ENCODE peak calls at places on chromosomes 4 and X, in seven cellular contexts. K is endodermal cell, A is brain microvascular endothelial cell, W is left ventricle myocardium inferior, N is A673, E is tibial nerve, U is suprapubic skin. P is an unnamed sample.

GRCh38 chrX:1358793-1359476 is 22.4 kb downstream of the IL3RA start:
- DNase-seq in E (no peak), N (no peak), A (no peak), W (no peak), U (no peak), K (no peak), P (no peak)

GRCh38 chr4:15232725-15233597 is 194.9 kb upstream of the C1QTNF7 start:
- DNase-seq in K (no peak), N (no peak), W (no peak), U (no peak), E (no peak), A (peak; percentile 91), P (no peak)

GRCh38 chrX:45527834-45528233 is 327.2 kb upstream of the DIPK2B start:
- DNase-seq in W (no peak), A (no peak), E (no peak), U (no peak), K (no peak), N (no peak), P (no peak)

GRCh38 chr4:4865705-4866123 is 6.2 kb downstream of the MSX1 start:
- DNase-seq in U (no peak), N (no peak), W (no peak), K (no peak), A (no peak), E (no peak), P (no peak)

GRCh38 chr4:44713125-44713524 is 13.2 kb downstream of the GNPDA2 start:
- DNase-seq in K (no peak), A (no peak), E (no peak), W (no peak), U (no peak), N (no peak), P (no peak)

GRCh38 chrX:11329016-11329415 is 35.8 kb downstream of the AMELX start:
- DNase-seq in U (no peak), E (no peak), W (no peak), N (no peak), K (no peak), A (no peak), P (no peak)

GRCh38 chrX:41922125-41922521 is 1.2 kb downstream of the CASK start:
- DNase-seq in K (no peak), A (peak; percentile 40), U (no peak), E (peak; percentile 4), N (peak; percentile 48), W (no peak), P (no peak)

GRCh38 chr4:8141935-8142334 is 16.7 kb downstream of the ABLIM2 start:
- DNase-seq in K (no peak), N (no peak), E (no peak), U (no peak), W (peak; percentile 38), A (no peak), P (no peak)

DNA sequence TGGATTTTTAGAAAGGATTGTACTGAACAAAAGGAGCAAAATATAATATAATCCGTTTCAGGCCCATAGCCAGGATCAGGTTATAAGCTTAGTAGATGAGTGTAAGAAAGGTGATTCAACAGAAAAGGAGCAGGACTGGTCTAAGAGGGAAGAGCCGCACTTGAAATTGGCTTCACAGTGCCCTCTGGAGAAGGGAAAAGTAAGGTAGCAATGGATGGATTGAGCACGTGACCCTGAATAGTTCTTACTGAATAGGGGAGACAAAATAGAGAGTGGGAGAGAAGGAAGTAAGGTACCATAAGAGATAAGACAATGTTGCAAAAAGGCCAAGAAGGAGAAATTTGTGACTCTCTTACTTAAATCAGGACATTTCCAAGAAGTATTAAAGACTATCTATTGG is 15.6 kb downstream of the CXorf66 start:
- DNase-seq in E (no peak), N (no peak), K (no peak), U (no peak), A (no peak), W (no peak), P (no peak)
- TF ChIP-seq CTCF in E (no peak), N (no peak), K (peak; percentile 56), U (no peak), A (no peak), W (no peak), P (no peak)

DNA sequence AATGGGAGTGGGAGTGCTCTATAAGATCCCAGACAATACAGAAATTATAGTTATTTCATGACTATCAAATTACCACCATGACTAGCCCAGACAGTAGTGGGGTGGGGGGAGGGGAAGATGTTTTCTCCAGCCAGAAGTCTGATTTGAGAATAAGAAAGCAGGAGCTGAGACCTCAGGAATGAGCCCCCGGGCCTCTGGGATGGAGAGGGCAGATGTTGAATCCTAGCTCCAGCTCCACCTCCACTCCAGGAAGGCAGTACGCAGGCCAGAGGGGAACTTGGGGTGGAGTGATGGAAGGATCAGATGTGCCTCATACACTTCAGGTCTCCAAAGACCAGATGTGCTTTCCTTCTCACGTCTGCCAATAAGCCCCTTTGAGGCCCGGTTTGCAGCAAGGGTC is 28.0 kb downstream of the STARD8 start:
- DNase-seq in A (no peak), K (no peak), U (no peak), N (no peak), W (no peak), E (no peak), P (no peak)
- H3K27me3 ChIP-seq in A (no peaks in the 10 kb centered on the region), K (no peaks in the 10 kb centered on the region), U (no peaks in the 10 kb centered on the region), N (no peaks in the 10 kb centered on the region), W (no peaks in the 10 kb centered on the region), E (no peaks in the 10 kb centered on the region), P (no peaks in the 10 kb centered on the region)

GRCh38 chr4:86594559-86595425 is 677 bp downstream of the PTPN13 start:
- DNase-seq in E (peak; percentile 44), A (peak; percentile 78), N (peak; percentile 61), K (peak; percentile 72), W (peak; percentile 34), U (peak; percentile 80), P (peak; percentile 48)
- H3K4me3 ChIP-seq in E (peak overlapping the region; percentile 58), A (peak overlapping the region; percentile 80), N (peak overlapping the region; percentile 93), K (peak overlapping the region; percentile 96), W (peak overlapping the region; percentile 74), U (peak overlapping the region; percentile 95), P (peak overlapping the region; percentile 90)

GRCh38 chrX:8879750-8880149 is 78.6 kb upstream of the FAM9A start:
- DNase-seq in A (peak; percentile 6), E (peak; percentile 4), U (no peak), W (no peak), K (peak; percentile 76), N (peak; percentile 39), P (no peak)
- TF ChIP-seq CTCF in A (peak; percentile 81), E (peak; percentile 37), U (no peak), W (peak; percentile 42), K (peak; percentile 80), N (peak; percentile 71), P (peak; percentile 65)

DNA sequence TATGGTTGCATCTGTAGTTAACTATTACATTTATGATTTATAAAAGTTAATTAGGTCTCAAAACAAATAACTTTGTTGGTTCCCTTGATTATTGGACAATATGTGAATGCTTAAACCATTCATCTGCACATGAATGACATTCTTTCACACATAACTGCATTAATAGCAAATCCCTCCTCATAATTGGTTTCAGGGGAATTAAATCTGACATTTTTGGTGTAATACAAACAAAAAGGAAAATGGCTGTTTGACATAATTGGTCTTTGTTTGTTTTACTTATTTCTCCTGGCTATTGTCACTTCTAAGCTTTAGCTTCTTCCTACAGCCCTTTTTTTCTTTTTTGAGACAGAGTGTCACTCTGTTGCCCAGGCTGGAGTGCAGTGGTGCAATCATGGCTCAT is 71.9 kb downstream of the TBC1D9 start:
- DNase-seq in K (no peak), A (no peak), N (no peak), E (no peak), U (no peak), W (no peak), P (no peak)
- H3K27me3 ChIP-seq in K (no peaks in the 10 kb centered on the region), A (no peaks in the 10 kb centered on the region), N (no peaks in the 10 kb centered on the region), E (no peaks in the 10 kb centered on the region), U (no peaks in the 10 kb centered on the region), W (no peaks in the 10 kb centered on the region), P (no peaks in the 10 kb centered on the region)

GRCh38 chr4:1497189-1497801 is 91.1 kb upstream of the NKX1-1 start:
- DNase-seq in K (no peak), W (no peak), A (no peak), E (no peak), N (no peak), U (no peak), P (no peak)

GRCh38 chr4:1496116-1496642 is 89.9 kb upstream of the NKX1-1 start:
- DNase-seq in W (no peak), A (no peak), N (no peak), K (peak; percentile 24), U (peak; percentile 63), E (no peak), P (no peak)

GRCh38 chr4:1493540-1494287 is 87.5 kb upstream of the NKX1-1 start:
- DNase-seq in A (no peak), E (no peak), U (no peak), K (no peak), N (peak; percentile 25), W (no peak), P (no peak)

GRCh38 chr4:1494416-1495315 is 88.4 kb upstream of the NKX1-1 start:
- DNase-seq in W (no peak), U (no peak), K (no peak), E (no peak), N (no peak), A (no peak), P (no peak)

GRCh38 chr4:1495416-1496115 is 89.3 kb upstream of the NKX1-1 start:
- DNase-seq in N (no peak), U (peak; percentile 78), A (no peak), W (no peak), E (no peak), K (peak; percentile 34), P (no peak)
- H3K4me3 ChIP-seq in N (no peak overlapping the region), U (no peak overlapping the region), A (no peak overlapping the region), W (no peak overlapping the region), E (no peak overlapping the region), K (no peak overlapping the region), P (no peak overlapping the region)

DNA sequence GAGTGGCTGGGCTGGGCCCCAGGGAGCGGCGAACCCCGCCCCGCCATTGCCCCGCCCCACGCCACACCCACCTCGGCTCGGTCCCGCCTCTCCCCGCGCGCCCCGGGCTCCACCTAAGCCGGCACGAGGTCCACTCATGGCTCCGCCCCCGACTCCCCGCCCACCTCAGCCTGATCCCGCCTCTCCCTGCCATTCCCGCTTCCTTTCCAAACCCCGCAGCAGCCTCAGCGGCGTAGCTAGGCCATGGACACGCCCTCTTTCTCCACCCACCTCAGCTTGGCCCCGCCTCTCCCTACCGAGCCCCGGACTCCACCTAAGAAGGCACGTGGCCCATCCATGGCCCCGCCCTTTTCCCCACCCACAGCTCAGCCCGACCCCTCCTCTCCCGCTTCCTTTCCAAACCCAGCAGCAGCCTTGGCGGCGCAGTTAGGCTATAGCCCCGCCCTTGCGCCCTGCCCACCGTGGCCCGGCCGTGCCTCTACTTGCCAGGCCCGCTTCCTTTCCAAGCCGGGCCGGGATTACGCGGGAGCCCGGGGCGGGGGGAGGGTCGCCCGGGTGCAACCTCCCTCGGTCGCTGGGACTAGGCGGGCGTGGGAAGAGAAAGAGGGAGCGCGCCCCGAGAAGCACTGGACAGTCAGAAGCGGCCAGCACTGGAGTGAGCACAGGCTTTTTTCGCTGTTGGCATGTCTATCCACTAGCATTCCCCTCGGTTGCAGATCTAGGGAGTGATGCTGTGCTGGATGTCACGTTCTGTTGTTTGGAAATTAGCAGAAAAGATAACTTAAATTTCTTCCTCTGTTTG is at the start of gene RELL1:
- DNase-seq in A (peak; percentile 100), U (peak; percentile 99), W (peak; percentile 100), K (peak; percentile 100), N (peak; percentile 98), E (peak; percentile 99), P (peak; percentile 94)
- TF ChIP-seq CTCF in A (no peak), U (no peak), W (no peak), K (no peak), N (no peak), E (no peak), P (no peak)